ENCODE peak calls at places on chromosomes 11 and 22, in four cellular contexts. B is AG04450, E is neural crest cell, H is D721Med. D is an unnamed sample.

GRCh38 chr11:65468874-65469333 is 29.9 kb upstream of the MALAT1 start:
- DNase-seq in B (no peak), H (no peak), E (no peak), D (no peak)

GRCh38 chr11:35617687-35618496 is at the start of gene FJX1:
- DNase-seq in E (peak), H (peak), B (peak), D (peak)

GRCh38 chr11:108870373-108871020 is 205.6 kb downstream of the DDX10 start:
- DNase-seq in H (no peak), E (no peak), B (peak), D (no peak)

GRCh38 chr11:18471995-18472394 is 16.3 kb downstream of the LDHAL6A start:
- DNase-seq in B (no peak), H (no peak), E (no peak), D (no peak)

GRCh38 chr11:34184505-34185015 is 79.1 kb downstream of the NAT10 start:
- DNase-seq in H (no peak), E (no peak), B (no peak), D (no peak)

GRCh38 chr11:6410695-6411430 is 8.0 kb downstream of the APBB1 start:
- DNase-seq in E (no peak), H (no peak), B (no peak), D (no peak)

GRCh38 chr11:9607511-9607899 is 34.0 kb downstream of the WEE1 start:
- DNase-seq in E (no peak), B (no peak), H (no peak), D (no peak)

GRCh38 chr22:49079027-49079725 is 748.5 kb downstream of the BRD1 start:
- DNase-seq in B (no peak), E (no peak), H (no peak), D (no peak)

GRCh38 chr11:108278954-108279353 is 56.1 kb downstream of the ATM start:
- DNase-seq in B (no peak), H (no peak), E (no peak), D (no peak)

GRCh38 chr11:28961726-28962125 is 853.5 kb downstream of the METTL15 start:
- DNase-seq in B (no peak), H (no peak), E (no peak), D (no peak)

GRCh38 chr11:4184163-4184916 is 89.7 kb downstream of the RRM1 start:
- DNase-seq in B (no peak), H (no peak), E (no peak), D (no peak)

GRCh38 chr11:1437500-1437899 is 47.8 kb downstream of the BRSK2 start:
- DNase-seq in B (no peak), H (no peak), E (no peak), D (no peak)

GRCh38 chr11:21511835-21512440 is 680.9 kb upstream of the ANO5 start:
- DNase-seq in B (no peak), E (peak), H (peak), D (peak)

GRCh38 chr11:63770763-63771162 is 2.2 kb upstream of the ZFTA start:
- DNase-seq in B (no peak), H (no peak), E (no peak), D (no peak)

GRCh38 chr11:70913715-70914231 is 338.6 kb downstream of the SHANK2 start:
- DNase-seq in B (no peak), E (no peak), H (no peak), D (peak)

GRCh38 chr11:108906329-108906728 is 241.5 kb downstream of the DDX10 start:
- DNase-seq in B (no peak), E (no peak), H (no peak), D (no peak)

GRCh38 chr11:2913776-2914474 is 15.3 kb downstream of the PHLDA2 start:
- DNase-seq in E (no peak), H (no peak), B (no peak), D (no peak)

GRCh38 chr11:92932023-92932422 is 37.4 kb upstream of the MTNR1B start:
- DNase-seq in B (no peak), E (no peak), H (no peak), D (no peak)

GRCh38 chr11:104320956-104321355 is 157.0 kb upstream of the PDGFD start:
- DNase-seq in H (no peak), E (no peak), B (no peak), D (no peak)

GRCh38 chr11:417652-418342 is 3.0 kb upstream of the SIGIRR start:
- DNase-seq in H (no peak), E (no peak), B (no peak), D (no peak)

GRCh38 chr11:77106759-77107158 is 4.1 kb downstream of the OMP start:
- DNase-seq in H (no peak), E (no peak), B (no peak), D (no peak)

GRCh38 chr11:7706377-7706776 is at the start of gene OVCH2:
- DNase-seq in B (no peak), E (no peak), H (no peak), D (no peak)

GRCh38 chr22:26674211-26675190 is 17.1 kb downstream of the MIAT start:
- DNase-seq in B (no peak), H (no peak), E (no peak), D (no peak)

GRCh38 chr11:101224221-101224620 is 94.6 kb upstream of the PGR start:
- DNase-seq in H (no peak), B (no peak), E (no peak), D (no peak)

GRCh38 chr11:6864436-6864835 is 1.6 kb downstream of the OR10A2 start:
- DNase-seq in E (no peak), H (no peak), B (no peak), D (no peak)

GRCh38 chr11:12692238-12693074 is 18.2 kb downstream of the TEAD1 start:
- DNase-seq in B (peak), E (peak), H (no peak), D (peak)

DNA sequence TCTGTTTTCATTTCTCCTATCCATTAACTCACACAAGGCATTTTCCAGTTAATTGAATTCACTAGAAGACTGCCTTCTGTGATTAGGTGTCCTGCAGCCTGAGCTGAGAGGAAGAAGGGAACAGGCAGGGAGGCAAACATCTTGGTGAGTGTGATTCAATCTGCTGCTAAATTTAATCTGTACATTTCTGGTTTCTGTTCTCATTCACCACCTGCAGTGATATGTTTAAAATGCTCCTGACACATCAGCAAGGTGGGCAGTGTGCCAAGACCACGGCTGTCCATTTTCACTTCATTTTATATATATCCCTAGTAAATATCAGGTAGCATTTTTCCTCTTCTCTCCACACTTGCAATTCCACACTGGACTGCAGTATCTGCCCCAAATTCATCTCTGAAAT is 416.5 kb downstream of the TMEM135 start:
- DNase-seq in H (no peak), B (no peak), E (no peak), D (no peak)
- TF ChIP-seq CTCF in H (no peak), B (no peak), E (no peak), D (no peak)

GRCh38 chr11:78583889-78584288 is 9.2 kb upstream of the NARS2 start:
- DNase-seq in B (no peak), H (no peak), E (no peak), D (no peak)

GRCh38 chr11:78588517-78588916 is 13.9 kb upstream of the NARS2 start:
- DNase-seq in E (no peak), B (no peak), H (no peak), D (no peak)

GRCh38 chr11:78587446-78587845 is 12.8 kb upstream of the NARS2 start:
- DNase-seq in H (no peak), E (no peak), B (no peak), D (no peak)

DNA sequence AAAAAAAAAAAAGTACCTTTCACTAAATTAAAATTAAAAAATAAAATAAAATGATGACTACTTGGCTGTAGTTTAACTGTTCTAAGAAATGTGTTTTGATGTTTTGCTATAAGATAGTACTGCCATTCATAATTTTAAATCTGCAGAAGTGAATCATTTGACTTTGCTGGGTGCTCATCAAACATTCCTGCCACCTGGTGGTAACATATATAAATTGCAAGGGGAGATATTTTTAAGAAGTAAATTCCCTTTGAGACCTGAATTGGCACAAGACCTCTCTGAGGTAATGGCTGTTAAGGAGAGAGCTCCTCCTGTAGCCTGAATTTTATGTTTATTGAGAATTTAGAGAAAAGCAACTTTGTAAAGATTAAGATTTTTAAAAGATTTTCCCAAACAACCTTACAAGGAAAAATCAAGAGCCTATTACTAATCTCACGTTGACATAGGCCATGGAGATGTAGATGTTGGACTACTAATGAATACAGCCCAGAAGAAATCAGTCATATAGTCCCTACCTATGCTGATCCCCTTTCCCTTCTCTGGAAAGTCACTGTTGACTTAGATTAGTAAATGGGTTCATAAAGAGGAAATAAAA is 11.9 kb upstream of the NARS2 start:
- DNase-seq in E (no peak), B (no peak), H (no peak), D (no peak)
- TF ChIP-seq CTCF in E (peak), B (peak), H (peak), D (peak)

GRCh38 chr22:45731798-45732495 is 60.3 kb downstream of the ATXN10 start:
- DNase-seq in E (no peak), H (no peak), B (no peak), D (no peak)
- TF ChIP-seq CTCF in E (peak), H (peak), B (peak), D (peak)

GRCh38 chr22:43921361-43921760 is 2.2 kb upstream of the PNPLA3 start:
- DNase-seq in B (no peak), H (no peak), E (no peak), D (no peak)

GRCh38 chr22:43919106-43919965 is 4.3 kb upstream of the PNPLA3 start:
- DNase-seq in B (no peak), E (no peak), H (no peak), D (no peak)

GRCh38 chr22:43923631-43924548 is at the start of gene PNPLA3:
- DNase-seq in H (peak), E (peak), B (peak), D (peak)

GRCh38 chr22:43923191-43923590 is 414 bp upstream of the PNPLA3 start:
- DNase-seq in E (no peak), H (no peak), B (no peak), D (no peak)

GRCh38 chr22:43922123-43922522 is 1.5 kb upstream of the PNPLA3 start:
- DNase-seq in H (no peak), B (no peak), E (no peak), D (no peak)
- TF ChIP-seq CTCF in H (peak), B (peak), E (no peak), D (no peak)

GRCh38 chr11:113274708-113275582 is 39.4 kb upstream of the TTC12 start:
- DNase-seq in E (no peak), B (no peak), H (no peak), D (peak)
- TF ChIP-seq CTCF in E (peak), B (no peak), H (no peak), D (no peak)

DNA sequence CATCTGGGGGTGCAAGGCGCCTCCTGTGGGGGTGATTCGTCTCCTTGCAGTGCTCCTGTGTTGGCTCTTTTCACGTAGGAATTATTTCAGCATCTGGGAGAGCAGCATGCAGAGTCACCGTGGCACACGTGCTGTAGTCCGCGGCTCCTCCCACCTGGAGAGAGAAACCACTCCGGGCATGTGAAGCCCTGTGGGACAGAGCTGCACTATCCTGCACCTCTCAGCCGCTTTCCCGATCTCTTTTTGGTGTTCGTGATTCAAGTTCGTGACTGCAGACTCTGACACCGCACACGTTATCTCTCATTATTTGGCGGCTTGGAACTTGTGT is 394.6 kb downstream of the TBC1D22A start:
- DNase-seq in E (no peak), B (no peak), H (no peak), D (no peak)
- TF ChIP-seq CTCF in E (no peak), B (no peak), H (no peak), D (no peak)

GRCh38 chr11:69584160-69584559 is 56.8 kb upstream of the CCND1 start:
- DNase-seq in E (no peak), B (no peak), H (no peak), D (no peak)

GRCh38 chr11:69585385-69585784 is 55.6 kb upstream of the CCND1 start:
- DNase-seq in H (no peak), B (no peak), E (no peak), D (no peak)

GRCh38 chr11:69587454-69588081 is 53.4 kb upstream of the CCND1 start:
- DNase-seq in B (peak), E (no peak), H (no peak), D (no peak)

GRCh38 chr11:69592986-69593385 is 48.0 kb upstream of the CCND1 start:
- DNase-seq in B (no peak), E (no peak), H (no peak), D (no peak)

GRCh38 chr11:69588270-69588669 is 52.7 kb upstream of the CCND1 start:
- DNase-seq in B (peak), H (no peak), E (no peak), D (no peak)
- TF ChIP-seq CTCF in B (peak), H (no peak), E (no peak), D (no peak)

GRCh38 chr22:27874185-27874584 is 44.9 kb downstream of the PITPNB start:
- DNase-seq in B (no peak), H (no peak), E (no peak), D (no peak)

GRCh38 chr22:27872488-27872887 is 46.6 kb downstream of the PITPNB start:
- DNase-seq in E (no peak), B (no peak), H (no peak), D (no peak)

GRCh38 chr22:27874756-27875155 is 44.3 kb downstream of the PITPNB start:
- DNase-seq in B (no peak), H (no peak), E (no peak), D (no peak)

GRCh38 chr22:27871306-27872014 is 47.6 kb downstream of the PITPNB start:
- DNase-seq in E (no peak), H (no peak), B (no peak), D (no peak)

GRCh38 chr22:27873476-27873875 is 45.6 kb downstream of the PITPNB start:
- DNase-seq in E (no peak), B (no peak), H (no peak), D (no peak)
- TF ChIP-seq CTCF in E (no peak), B (no peak), H (no peak), D (no peak)

GRCh38 chr22:31241936-31242335 is 29.8 kb downstream of the LIMK2 start:
- DNase-seq in H (no peak), E (no peak), B (no peak), D (no peak)
- TF ChIP-seq CTCF in H (no peak), E (no peak), B (peak), D (no peak)

DNA sequence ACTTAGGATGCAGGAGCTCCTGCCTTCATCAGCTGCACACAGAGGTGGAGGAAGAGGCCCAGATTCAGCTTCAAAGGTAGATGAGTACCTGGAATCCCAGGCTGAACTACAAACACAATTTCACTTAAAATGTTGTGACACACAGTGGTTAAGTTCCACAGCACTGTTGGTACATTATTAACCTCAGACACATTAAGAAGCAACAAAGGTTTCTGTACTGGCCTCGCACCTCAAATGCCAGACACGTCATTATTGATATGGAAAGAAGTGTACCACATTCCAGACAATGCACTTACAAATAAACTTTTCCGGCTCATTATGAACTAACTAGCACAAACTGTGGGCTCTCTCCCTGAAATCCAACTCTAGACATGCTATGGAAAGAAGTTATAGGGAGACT is 34.6 kb downstream of the PRDM10 start:
- DNase-seq in E (no peak), B (no peak), H (no peak), D (no peak)
- TF ChIP-seq CTCF in E (no peak), B (no peak), H (no peak), D (no peak)